ENCODE peak calls at places on chromosomes 12 and 14, in four cellular contexts. Z is heart left ventricle, T is colonic mucosa, A is brain microvascular endothelial cell. E is an unnamed sample.

GRCh38 chr12:107134558-107134957 is 41.2 kb upstream of the CRY1 start:
- DNase-seq in Z (no peak), T (no peak), A (no peak), E (no peak)

GRCh38 chr14:32006267-32007110 is 70.6 kb upstream of the ARHGAP5 start:
- DNase-seq in Z (no peak), T (no peak), A (no peak), E (no peak)

GRCh38 chr14:32932921-32933622 is 5.6 kb upstream of the NPAS3 start:
- DNase-seq in Z (no peak), T (no peak), A (no peak), E (no peak)

GRCh38 chr14:101520621-101521305 is 40.5 kb upstream of the DIO3 start:
- DNase-seq in Z (no peak), T (no peak), A (no peak), E (no peak)

GRCh38 chr14:26415618-26416123 is 182.2 kb downstream of the NOVA1 start:
- DNase-seq in Z (no peak), T (peak; percentile 34), A (no peak), E (no peak)

GRCh38 chr12:57340104-57340503 is 89.1 kb upstream of the STAC3 start:
- DNase-seq in Z (peak; percentile 76), T (peak; percentile 33), A (peak; percentile 79), E (no peak)

GRCh38 chr14:64444984-64445845 is 20.1 kb upstream of the AKAP5 start:
- DNase-seq in Z (no peak), T (no peak), A (peak; percentile 88), E (no peak)

GRCh38 chr12:108430245-108430644 is 84.8 kb upstream of the FICD start:
- DNase-seq in Z (no peak), T (no peak), A (no peak), E (no peak)

GRCh38 chr14:61145903-61146411 is 135.2 kb downstream of the TMEM30B start:
- DNase-seq in Z (no peak), T (no peak), A (peak; percentile 71), E (no peak)

DNA sequence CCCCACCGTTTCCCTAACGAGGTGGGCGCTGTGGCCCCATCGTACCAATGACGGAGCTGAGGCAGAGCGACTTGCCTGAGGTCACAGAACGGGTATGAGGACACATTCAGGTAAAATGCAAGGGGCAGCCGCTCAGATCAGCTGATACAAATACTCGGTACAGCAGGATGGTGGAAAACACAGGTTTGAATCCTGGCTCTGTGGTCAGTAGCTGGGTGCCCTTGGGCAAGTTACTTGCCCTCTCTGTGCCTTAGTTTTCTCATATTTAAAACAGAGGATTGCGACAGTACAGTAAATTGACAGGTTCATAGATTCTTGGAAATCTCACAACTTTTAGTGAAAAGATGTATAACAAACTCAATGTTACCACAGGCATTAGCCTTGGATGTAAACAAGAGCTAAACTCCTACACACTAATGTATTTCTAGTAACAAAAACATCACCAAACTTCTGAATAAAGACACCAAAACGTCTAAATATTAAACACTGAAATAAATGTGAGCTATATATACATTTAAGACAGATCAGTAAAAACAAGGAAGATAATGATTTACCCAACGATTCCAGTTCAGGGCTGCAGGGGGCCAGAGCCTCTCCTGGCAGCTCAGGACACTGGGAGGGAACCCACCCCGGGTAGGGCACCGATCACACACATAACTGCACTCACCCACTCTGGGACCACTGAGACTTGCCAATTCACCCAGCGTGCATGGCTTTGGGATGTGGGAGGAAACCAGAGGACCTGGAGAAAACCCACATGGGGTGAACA is 128.4 kb downstream of the RBM19 start:
- DNase-seq in Z (no peak), T (no peak), A (no peak), E (no peak)
- TF ChIP-seq CTCF in Z (no peak), T (no peak), A (peak; percentile 62), E (no peak)

DNA sequence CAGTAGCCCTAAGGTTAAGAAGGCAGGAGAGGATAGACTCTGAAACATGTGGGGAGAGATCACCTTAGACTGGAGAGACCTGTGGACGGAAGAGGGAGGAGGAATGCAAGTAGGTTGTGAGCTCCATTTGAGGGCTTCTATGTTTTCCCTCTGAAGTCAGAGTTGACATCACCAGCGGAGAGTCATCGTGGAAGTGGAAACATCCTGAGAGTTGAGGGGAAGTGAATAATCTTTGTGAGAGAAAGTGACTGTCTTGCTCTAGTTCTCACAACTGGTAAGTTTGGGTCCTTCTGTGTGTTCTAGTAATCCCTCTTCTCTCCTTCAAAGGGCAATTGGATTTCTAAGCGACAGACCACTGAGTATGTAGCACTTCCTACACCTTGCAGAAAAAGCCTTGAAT is 103.6 kb upstream of the CCND2 start:
- DNase-seq in Z (no peak), T (no peak), A (no peak), E (no peak)
- H3K4me3 ChIP-seq in Z (no peak overlapping the region), T (no peak overlapping the region), A (no peak overlapping the region), E (no peak overlapping the region)

GRCh38 chr14:23215421-23215820 is 22.3 kb upstream of the RNF212B start:
- DNase-seq in Z (no peak), T (no peak), A (no peak), E (no peak)
- TF ChIP-seq CTCF in Z (no peak), T (no peak), A (no peak), E (no peak)

DNA sequence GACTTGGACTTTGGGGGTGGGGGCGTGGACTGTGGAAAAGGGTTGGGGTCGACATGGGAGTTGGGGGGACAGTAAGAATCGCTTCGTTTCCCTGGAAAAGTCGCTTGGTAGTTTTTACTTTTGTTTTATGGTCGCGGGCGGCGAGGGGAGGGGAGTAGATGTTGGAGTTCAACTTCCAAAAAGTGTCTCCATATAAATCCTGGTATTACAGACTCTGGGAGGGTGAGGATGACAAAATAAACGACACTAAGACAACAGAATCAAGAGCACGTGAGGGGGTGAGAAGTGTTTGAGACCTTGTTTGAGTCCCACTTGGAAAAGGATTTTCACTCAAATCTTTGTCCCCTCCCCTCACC is 650 bp upstream of the BCL11B start:
- DNase-seq in Z (no peak), T (no peak), A (no peak), E (no peak)
- H3K4me3 ChIP-seq in Z (peak overlapping the region; percentile 45), T (peak overlapping the region; percentile 56), A (peak overlapping the region; percentile 46), E (peak overlapping the region; percentile 81)

DNA sequence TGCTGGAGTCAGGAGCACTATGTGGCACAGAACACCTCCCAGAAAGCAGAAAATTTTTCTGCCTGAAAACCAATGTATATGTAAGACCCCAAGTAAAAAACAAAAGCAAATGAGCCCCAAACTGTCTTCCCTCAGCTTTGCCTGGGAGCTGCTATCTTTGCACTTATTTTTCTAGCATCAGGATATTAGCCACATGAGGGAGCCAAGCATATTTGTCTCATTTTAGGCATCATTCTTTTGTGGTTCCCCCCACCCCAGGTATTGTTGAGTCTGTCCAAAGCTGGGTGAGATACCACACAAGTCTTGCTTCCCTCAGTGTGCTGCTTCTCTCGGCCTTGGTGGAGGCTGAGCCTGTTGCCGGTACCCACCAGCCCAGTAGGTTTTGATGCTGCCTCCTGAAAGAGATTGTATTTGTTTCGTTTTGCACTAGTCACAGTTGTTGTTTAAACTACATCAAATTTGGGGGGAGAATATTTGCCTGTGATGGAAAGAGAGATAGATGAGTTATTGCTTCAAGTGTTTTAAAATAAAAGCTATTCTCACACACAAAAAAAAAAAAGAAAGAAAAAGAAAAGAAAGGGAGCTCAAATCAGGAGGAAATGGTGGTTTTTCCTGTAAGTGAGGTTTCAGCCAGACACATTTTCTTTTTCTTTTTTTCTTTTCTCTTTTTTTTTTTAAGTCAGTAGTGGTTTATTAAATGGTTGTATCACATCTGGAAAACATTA is 58.3 kb downstream of the SLC4A8 start:
- DNase-seq in Z (no peak), T (no peak), A (no peak), E (peak; percentile 25)
- TF ChIP-seq CTCF in Z (no peak), T (no peak), A (no peak), E (no peak)

DNA sequence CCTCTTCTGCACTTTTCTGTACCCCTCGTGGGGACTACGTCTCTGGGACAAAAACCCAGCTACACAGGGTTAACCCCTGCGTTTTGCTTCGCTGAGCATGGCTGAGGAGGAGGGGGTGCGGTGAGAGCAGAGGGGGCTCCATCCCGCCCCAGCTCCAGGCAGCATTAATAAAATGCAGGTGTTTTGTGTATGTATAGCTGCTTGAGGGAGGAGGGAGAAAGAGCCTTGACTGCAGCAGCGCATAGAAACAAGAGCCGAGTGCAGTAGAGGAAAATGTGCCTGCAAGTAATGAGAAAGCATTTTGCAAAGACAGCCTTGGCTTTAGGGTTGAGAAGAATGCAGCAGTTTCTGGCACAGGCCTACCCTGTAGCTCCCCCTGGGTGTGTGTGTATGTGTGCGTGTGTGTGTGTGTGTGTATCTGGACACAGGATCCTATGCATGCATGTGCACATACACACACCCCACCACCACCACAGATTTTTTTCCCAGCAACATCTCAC is 103.9 kb downstream of the ZFP36L1 start:
- DNase-seq in Z (no peak), T (no peak), A (peak; percentile 52), E (no peak)
- H3K4me3 ChIP-seq in Z (no peak overlapping the region), T (no peak overlapping the region), A (no peak overlapping the region), E (no peak overlapping the region)

GRCh38 chr14:95931384-95931783 is 54.8 kb downstream of the TUNAR start:
- DNase-seq in Z (no peak), T (no peak), A (no peak), E (no peak)

DNA sequence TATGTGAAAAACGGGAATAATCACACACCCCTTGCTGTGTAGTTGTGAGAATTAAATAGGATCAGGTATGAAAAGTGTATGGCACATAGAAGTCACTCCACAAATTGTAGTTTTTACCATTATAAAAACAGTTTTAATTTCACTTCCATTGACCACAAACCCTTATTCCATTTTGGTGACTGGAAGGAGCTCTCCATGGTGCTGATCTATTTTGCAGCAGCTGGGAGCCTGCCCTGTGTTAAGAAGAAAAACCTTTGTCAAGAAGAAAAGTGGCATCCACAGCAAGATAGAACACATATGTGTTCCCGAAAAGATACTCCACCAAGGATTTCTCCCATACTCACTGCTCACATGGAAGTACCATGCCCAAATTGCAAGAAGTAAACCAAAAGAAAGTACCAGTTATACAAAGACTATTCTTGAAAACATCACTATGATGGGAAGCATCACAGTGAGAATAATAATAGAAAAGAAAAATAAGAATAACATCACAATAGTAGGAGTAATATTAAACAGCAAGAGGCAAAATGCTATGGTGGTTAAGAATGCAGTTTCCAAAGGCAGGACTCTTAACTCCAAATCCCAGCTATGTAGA is 58.7 kb downstream of the TUNAR start:
- DNase-seq in Z (no peak), T (no peak), A (peak; percentile 9), E (no peak)
- TF ChIP-seq CTCF in Z (no peak), T (no peak), A (no peak), E (no peak)

GRCh38 chr14:78071016-78071549 is 99.1 kb upstream of the NRXN3 start:
- DNase-seq in Z (no peak), T (no peak), A (no peak), E (no peak)

GRCh38 chr14:78074546-78074945 is 95.6 kb upstream of the NRXN3 start:
- DNase-seq in Z (no peak), T (no peak), A (no peak), E (no peak)

GRCh38 chr14:78070344-78070743 is 99.8 kb upstream of the NRXN3 start:
- DNase-seq in Z (no peak), T (no peak), A (no peak), E (no peak)

GRCh38 chr14:78075033-78075432 is 95.1 kb upstream of the NRXN3 start:
- DNase-seq in Z (no peak), T (no peak), A (no peak), E (no peak)

DNA sequence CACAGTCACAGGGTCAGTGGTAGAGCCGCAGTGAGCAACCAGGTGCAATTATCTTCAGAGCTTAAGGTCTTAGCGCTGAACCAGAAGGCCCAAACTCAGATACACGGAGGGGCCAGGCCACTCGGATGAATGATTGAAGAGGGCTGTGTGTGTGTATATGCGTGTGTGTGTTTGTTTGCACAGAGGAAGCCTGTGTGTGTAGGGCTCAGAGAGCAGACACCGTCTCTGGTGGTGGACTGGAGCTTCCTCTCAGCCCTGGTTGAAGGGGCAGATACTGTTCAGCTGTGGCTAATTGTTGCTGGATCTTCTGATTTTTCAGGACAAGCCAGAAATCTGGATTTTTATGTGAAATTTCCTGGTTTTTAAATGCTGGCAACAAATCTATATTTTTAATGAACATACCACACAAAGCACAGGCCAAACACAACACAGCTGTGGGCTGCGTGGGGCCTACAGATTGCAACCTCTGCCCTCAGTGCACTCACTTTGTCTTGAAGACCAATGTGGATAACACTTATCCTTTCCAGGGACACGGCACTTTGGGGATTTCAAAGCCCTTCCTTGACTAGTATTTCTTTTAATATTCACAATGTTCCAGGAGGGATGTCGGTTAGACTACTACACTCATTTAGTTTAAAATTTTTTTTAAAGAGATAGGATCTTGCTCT is 94.4 kb upstream of the NRXN3 start:
- DNase-seq in Z (no peak), T (no peak), A (no peak), E (no peak)
- H3K4me3 ChIP-seq in Z (no peak overlapping the region), T (no peak overlapping the region), A (no peak overlapping the region), E (no peak overlapping the region)